ENCODE peak calls at places on chromosomes 6 and 20, in nine cellular contexts. M is hepatocyte, H is OCI-LY7, X is SK-N-SH, D is HCT116, N is MM.1S, J is PC-3, S is neural progenitor cell, Q is GM23338. G is an unnamed sample.
A peak's percentile ranks its signal among the peaks of the same experiment; 100 is the strongest.

GRCh38 chr20:432677-433299 is 24.7 kb downstream of the RBCK1 start:
- DNase-seq in Q (no peak), J (no peak), N (no peak), D (no peak), H (no peak), X (no peak), M (no peak), S (no peak), G (no peak)

GRCh38 chr6:78436335-78436734 is 431.0 kb upstream of the IRAK1BP1 start:
- DNase-seq in J (peak; percentile 44), M (peak; percentile 4), Q (peak; percentile 57), D (peak; percentile 19), S (peak; percentile 7), X (no peak), H (no peak), N (no peak), G (peak; percentile 54)

GRCh38 chr6:157464653-157465535 is 83.9 kb downstream of the ZDHHC14 start:
- DNase-seq in J (no peak), D (no peak), H (no peak), Q (peak; percentile 28), S (peak; percentile 36), N (no peak), X (no peak), M (no peak), G (peak; percentile 29)

GRCh38 chr6:160160450-160160849 is 38.8 kb downstream of the SLC22A1 start:
- DNase-seq in Q (no peak), J (peak; percentile 55), M (peak; percentile 58), S (no peak), D (no peak), H (no peak), X (no peak), N (no peak), G (no peak)

GRCh38 chr20:45695496-45695895 is 6.3 kb upstream of the WFDC13 start:
- DNase-seq in S (no peak), D (no peak), M (no peak), H (no peak), J (peak; percentile 58), N (no peak), X (no peak), Q (no peak), G (peak; percentile 1)

GRCh38 chr20:37570419-37570818 is 42.7 kb upstream of the BLCAP start:
- DNase-seq in J (no peak), D (no peak), Q (no peak), S (no peak), H (no peak), M (no peak), N (no peak), X (no peak), G (no peak)

GRCh38 chr6:116631379-116631990 is 15.2 kb downstream of the RSPH4A start:
- DNase-seq in H (peak; percentile 57), Q (peak; percentile 61), J (no peak), M (peak; percentile 61), X (no peak), N (peak; percentile 95), S (peak; percentile 1), D (no peak), G (no peak)

GRCh38 chr6:149166747-149167146 is 150.8 kb upstream of the TAB2 start:
- DNase-seq in J (peak; percentile 19), H (no peak), M (peak; percentile 28), Q (no peak), D (no peak), S (no peak), X (peak; percentile 73), N (no peak), G (no peak)

GRCh38 chr6:26157150-26157837 is 70.1 kb downstream of the HFE start:
- DNase-seq in M (peak; percentile 81), N (no peak), D (no peak), J (no peak), H (peak; percentile 92), Q (peak; percentile 83), S (peak; percentile 92), X (peak; percentile 50), G (peak; percentile 75)

GRCh38 chr6:53906842-53907241 is 112.0 kb downstream of the LRRC1 start:
- DNase-seq in H (no peak), M (no peak), N (no peak), D (no peak), X (no peak), J (no peak), Q (no peak), S (no peak), G (peak; percentile 10)

GRCh38 chr6:33289784-33290315 is 449 bp downstream of the PFDN6 start:
- DNase-seq in D (no peak), S (no peak), H (peak; percentile 21), X (peak; percentile 45), Q (no peak), J (no peak), M (no peak), N (no peak), G (peak; percentile 66)

GRCh38 chr6:163309491-163310026 is 105.0 kb upstream of the QKI start:
- DNase-seq in D (no peak), S (no peak), X (no peak), J (peak; percentile 82), Q (no peak), N (no peak), H (no peak), M (no peak), G (peak; percentile 11)

DNA sequence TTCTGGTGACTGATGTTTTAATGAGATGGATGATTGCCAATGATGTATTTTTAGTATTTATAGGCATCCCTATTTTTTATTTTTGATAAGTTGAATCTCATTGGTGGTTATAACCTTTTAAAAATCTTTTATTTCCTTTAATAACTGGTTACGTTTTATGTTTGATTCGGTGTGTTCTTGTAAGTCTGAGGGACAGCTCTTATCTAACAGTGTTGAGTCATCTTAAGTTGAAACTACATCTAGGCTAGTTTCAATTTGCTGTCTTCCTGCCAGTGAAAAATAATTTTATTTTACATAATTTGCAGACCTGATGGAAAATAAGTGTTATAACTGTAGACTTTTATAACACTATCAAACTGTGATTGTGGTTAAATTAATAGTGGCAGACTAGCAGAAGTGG is 4.6 kb downstream of the AFDN start:
- DNase-seq in D (no peak), S (no peak), M (no peak), H (no peak), X (no peak), N (no peak), Q (no peak), J (no peak), G (no peak)
- H3K4me3 ChIP-seq in D (no peak overlapping the region), S (no peak overlapping the region), M (no peak overlapping the region), H (no peak overlapping the region), X (no peak overlapping the region), N (no peak overlapping the region), Q (no peak overlapping the region), J (peak overlapping the region; percentile 30), G (no peak overlapping the region)

GRCh38 chr6:43609402-43609801 is 19.7 kb downstream of the GTPBP2 start:
- DNase-seq in N (no peak), S (no peak), X (no peak), J (no peak), M (peak; percentile 26), H (no peak), Q (no peak), D (no peak), G (peak; percentile 53)
- TF ChIP-seq EZH2phosphoT487 in N (no peak), S (no peak), X (no peak), J (no peak), M (no peak), H (no peak), Q (no peak), D (no peak), G (no peak)

GRCh38 chr6:6803180-6803978 is 214.9 kb downstream of the LY86 start:
- DNase-seq in N (peak; percentile 95), J (peak; percentile 97), X (no peak), D (peak; percentile 97), S (no peak), Q (no peak), H (peak; percentile 23), M (peak; percentile 49), G (no peak)

GRCh38 chr6:6801635-6802218 is 213.2 kb downstream of the LY86 start:
- DNase-seq in J (no peak), H (no peak), M (no peak), N (no peak), X (no peak), Q (no peak), D (no peak), S (no peak), G (no peak)

GRCh38 chr6:6798430-6798829 is 209.9 kb downstream of the LY86 start:
- DNase-seq in D (no peak), X (no peak), S (no peak), M (no peak), H (no peak), J (no peak), N (no peak), Q (no peak), G (no peak)

GRCh38 chr6:6804843-6805680 is 216.5 kb downstream of the LY86 start:
- DNase-seq in M (no peak), J (no peak), H (no peak), D (no peak), Q (no peak), S (no peak), N (no peak), X (no peak), G (no peak)

DNA sequence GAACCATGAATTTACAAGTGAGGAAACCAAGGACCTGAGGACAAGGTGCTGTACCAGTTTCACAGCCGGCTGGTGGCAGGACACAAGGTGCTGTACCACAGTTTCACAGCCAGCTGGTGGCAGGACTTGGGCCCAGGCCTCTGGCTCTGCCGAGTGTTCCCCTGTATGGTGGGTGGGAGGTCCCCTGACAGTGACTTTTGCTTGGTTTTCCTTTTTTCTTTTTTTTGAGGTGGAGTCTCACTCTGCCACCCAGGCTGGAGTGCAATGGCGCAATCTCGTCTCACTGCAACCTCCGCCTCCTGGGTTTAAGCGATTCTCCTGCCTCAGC is 212.4 kb downstream of the LY86 start:
- DNase-seq in D (no peak), H (no peak), S (no peak), Q (no peak), M (no peak), X (no peak), N (peak; percentile 40), J (no peak), G (no peak)
- H3K4me3 ChIP-seq in D (no peak overlapping the region), H (no peak overlapping the region), S (no peak overlapping the region), Q (no peak overlapping the region), M (no peak overlapping the region), X (no peak overlapping the region), N (no peak overlapping the region), J (no peak overlapping the region), G (no peak overlapping the region)

GRCh38 chr20:31475472-31476312 is 604 bp downstream of the REM1 start:
- DNase-seq in D (no peak), M (no peak), S (no peak), J (no peak), N (no peak), X (no peak), H (no peak), Q (peak; percentile 59), G (no peak)

GRCh38 chr20:31474097-31474436 is 860 bp downstream of the DEFB124 start:
- DNase-seq in N (peak; percentile 27), X (no peak), M (no peak), Q (no peak), D (no peak), J (no peak), S (no peak), H (peak; percentile 73), G (no peak)

GRCh38 chr20:31475032-31475431 is at the start of the genes DEFB124 and REM1:
- DNase-seq in J (no peak), D (no peak), X (peak; percentile 50), N (peak; percentile 26), H (no peak), S (peak; percentile 23), M (no peak), Q (peak; percentile 89), G (no peak)

GRCh38 chr20:31472395-31473330 is 2.3 kb downstream of the DEFB124 start:
- DNase-seq in H (no peak), S (no peak), M (no peak), D (no peak), X (no peak), N (no peak), J (no peak), Q (no peak), G (peak; percentile 43)

GRCh38 chr20:31473331-31474096 is 1.4 kb downstream of the DEFB124 start:
- DNase-seq in X (no peak), S (no peak), D (no peak), J (no peak), N (no peak), Q (no peak), M (no peak), H (no peak), G (peak; percentile 6)
- TF ChIP-seq EZH2phosphoT487 in X (no peak), S (no peak), D (no peak), J (no peak), N (no peak), Q (no peak), M (no peak), H (no peak), G (no peak)